ENCODE peak calls at places on chromosome 16, in nine cellular contexts. X is prostate gland, T is heart right ventricle, E is IMR-90, P is RWPE2, G is ascending aorta, M is gastrocnemius medialis, A is sigmoid colon, L is cardiac muscle cell. Q is an unnamed sample.
A peak's percentile ranks its signal among the peaks of the same experiment; 100 is the strongest.

GRCh38 chr16:85437161-85438052 is 175.7 kb upstream of the GSE1 start:
- DNase-seq in X (peak; percentile 83), T (no peak), E (no peak), P (no peak), G (no peak), M (no peak), A (peak; percentile 80), L (no peak), Q (peak; percentile 89)

GRCh38 chr16:17557480-17557879 is 86.7 kb upstream of the XYLT1 start:
- DNase-seq in X (no peak), T (no peak), E (no peak), P (no peak), G (no peak), M (no peak), A (no peak), L (no peak), Q (no peak)

GRCh38 chr16:5509794-5510193 is 412.2 kb upstream of the EEF2KMT start:
- DNase-seq in X (no peak), T (no peak), E (no peak), P (no peak), G (no peak), M (no peak), A (no peak), L (no peak), Q (no peak)

GRCh38 chr16:27428035-27428785 is 26.2 kb downstream of the IL21R start:
- DNase-seq in X (no peak), T (no peak), E (no peak), P (no peak), G (peak; percentile 28), M (no peak), A (peak; percentile 28), L (no peak), Q (no peak)

GRCh38 chr16:56994311-56994710 is 5.0 kb downstream of the NLRC5 start:
- DNase-seq in X (no peak), T (no peak), E (no peak), P (no peak), G (no peak), M (no peak), A (peak; percentile 33), L (no peak), Q (no peak)

GRCh38 chr16:27305342-27305741 is 8.4 kb upstream of the IL4R start:
- DNase-seq in X (no peak), T (no peak), E (no peak), P (no peak), G (peak; percentile 57), M (no peak), A (no peak), L (no peak), Q (no peak)

GRCh38 chr16:56371383-56371937 is 53.9 kb downstream of the AMFR start:
- DNase-seq in X (no peak), T (no peak), E (no peak), P (no peak), G (no peak), M (no peak), A (no peak), L (no peak), Q (no peak)

GRCh38 chr16:676565-677297 is 1.3 kb downstream of the RHBDL1 start:
- DNase-seq in X (peak; percentile 89), T (no peak), E (no peak), P (peak; percentile 97), G (no peak), M (no peak), A (no peak), L (no peak), Q (no peak)

GRCh38 chr16:89890886-89891657 is 17.7 kb downstream of the TCF25 start:
- DNase-seq in X (no peak), T (no peak), E (no peak), P (no peak), G (no peak), M (no peak), A (no peak), L (no peak), Q (no peak)

GRCh38 chr16:85172465-85173071 is 60.3 kb upstream of the CIBAR2 start:
- DNase-seq in X (no peak), T (peak; percentile 47), E (peak; percentile 53), P (no peak), G (no peak), M (peak; percentile 81), A (no peak), L (peak; percentile 60), Q (peak; percentile 49)

GRCh38 chr16:74019608-74020007 is 277.0 kb upstream of the PSMD7 start:
- DNase-seq in X (no peak), T (no peak), E (no peak), P (no peak), G (no peak), M (no peak), A (no peak), L (no peak), Q (no peak)

GRCh38 chr16:73058221-73058615 is 10.3 kb upstream of the ZFHX3 start:
- DNase-seq in X (no peak), T (peak; percentile 63), E (no peak), P (no peak), G (peak; percentile 70), M (no peak), A (no peak), L (peak; percentile 59), Q (peak; percentile 63)

GRCh38 chr16:56664506-56664905 is 3.4 kb downstream of the MT1G start:
- DNase-seq in X (no peak), T (no peak), E (no peak), P (no peak), G (no peak), M (no peak), A (no peak), L (no peak), Q (no peak)

GRCh38 chr16:15946257-15947044 is 3.0 kb upstream of the ABCC1 start:
- DNase-seq in X (peak; percentile 58), T (no peak), E (peak; percentile 91), P (no peak), G (no peak), M (no peak), A (peak; percentile 33), L (no peak), Q (no peak)

GRCh38 chr16:54456291-54456690 is 169.7 kb upstream of the IRX3 start:
- DNase-seq in X (no peak), T (no peak), E (no peak), P (no peak), G (no peak), M (no peak), A (no peak), L (no peak), Q (no peak)

GRCh38 chr16:84484579-84485254 is 19.7 kb downstream of the MEAK7 start:
- DNase-seq in X (peak; percentile 65), T (peak; percentile 76), E (peak; percentile 74), P (peak; percentile 37), G (no peak), M (no peak), A (no peak), L (peak; percentile 62), Q (peak; percentile 78)

DNA sequence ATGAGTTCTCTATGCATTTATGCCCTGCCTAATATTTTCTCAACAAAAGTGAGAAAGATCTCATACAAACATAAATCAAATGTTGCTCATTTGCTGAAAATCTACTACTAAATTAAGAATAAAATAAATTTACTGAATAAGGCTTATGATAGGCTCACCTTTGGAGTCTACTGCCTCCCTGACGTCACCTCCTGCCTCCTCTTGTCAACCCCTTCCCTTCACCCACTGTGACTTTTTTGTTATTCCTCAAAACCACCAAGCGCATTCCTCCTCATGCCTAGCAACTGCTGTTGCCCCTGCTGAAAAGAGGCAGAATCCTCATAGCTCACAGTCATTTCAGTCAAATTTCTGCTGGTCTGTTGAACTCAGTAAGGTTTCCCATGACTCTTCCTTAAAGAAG is 2422.2 kb downstream of the TP53TG3F start:
- DNase-seq in X (no peak), T (no peak), E (no peak), P (no peak), G (no peak), M (no peak), A (no peak), L (no peak), Q (no peak)
- H3K4me3 ChIP-seq in X (no peak overlapping the region), T (no peak overlapping the region), E (no peak overlapping the region), P (no peak overlapping the region), G (no peak overlapping the region), M (no peak overlapping the region), A (no peak overlapping the region), L (no peak overlapping the region), Q (no peak overlapping the region)

DNA sequence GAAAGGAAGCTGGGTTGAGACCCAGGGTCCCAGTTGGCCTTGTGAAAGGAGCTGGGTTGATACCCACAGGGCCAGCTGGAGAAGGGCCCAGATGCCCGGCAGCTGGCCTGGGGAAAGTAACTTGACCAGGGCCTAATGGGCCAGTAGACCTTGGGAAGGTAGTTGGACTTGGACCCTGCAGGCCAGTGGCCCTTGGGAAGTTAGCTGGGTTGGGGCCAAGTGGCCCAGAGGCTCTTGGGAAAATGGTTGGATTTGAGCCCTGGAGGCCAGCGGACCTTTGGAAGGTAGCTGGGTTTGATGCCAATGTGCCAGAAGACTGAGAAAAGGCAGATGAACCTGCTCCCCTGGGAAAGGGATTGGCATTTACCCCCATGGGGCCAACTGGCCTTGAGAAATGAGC is 13.4 kb downstream of the CHTF8 start:
- DNase-seq in X (no peak), T (no peak), E (no peak), P (no peak), G (no peak), M (no peak), A (no peak), L (no peak), Q (no peak)
- H3K36me3 ChIP-seq in X (peaks cover 5% of the 10 kb centered on the region), T (peaks cover 60% of the 10 kb centered on the region), E (peaks cover 55% of the 10 kb centered on the region), P (peaks cover 88% of the 10 kb centered on the region), G (peaks cover 60% of the 10 kb centered on the region), M (peaks cover 45% of the 10 kb centered on the region), A (peaks cover 13% of the 10 kb centered on the region), L (peaks cover 12% of the 10 kb centered on the region), Q (peaks cover 18% of the 10 kb centered on the region)

GRCh38 chr16:3459401-3460090 is 16.1 kb downstream of the NAA60 start:
- DNase-seq in X (no peak), T (no peak), E (peak; percentile 29), P (no peak), G (peak; percentile 11), M (no peak), A (no peak), L (peak; percentile 41), Q (peak; percentile 35)

GRCh38 chr16:3456374-3456773 is 12.9 kb downstream of the NAA60 start:
- DNase-seq in X (no peak), T (no peak), E (peak; percentile 8), P (no peak), G (no peak), M (no peak), A (no peak), L (no peak), Q (no peak)

GRCh38 chr16:3458278-3458851 is 14.9 kb downstream of the NAA60 start:
- DNase-seq in X (no peak), T (peak; percentile 38), E (peak; percentile 49), P (no peak), G (peak; percentile 64), M (peak; percentile 35), A (no peak), L (peak; percentile 46), Q (no peak)

GRCh38 chr16:3458852-3459361 is 15.4 kb downstream of the NAA60 start:
- DNase-seq in X (no peak), T (no peak), E (peak; percentile 15), P (no peak), G (peak; percentile 40), M (no peak), A (no peak), L (peak; percentile 14), Q (peak; percentile 70)

GRCh38 chr16:3457434-3458252 is 14.2 kb downstream of the NAA60 start:
- DNase-seq in X (peak; percentile 85), T (peak; percentile 91), E (peak; percentile 87), P (peak; percentile 82), G (peak; percentile 90), M (peak; percentile 95), A (peak; percentile 96), L (peak; percentile 95), Q (peak; percentile 86)
- TF ChIP-seq CTCF in X (peak; percentile 51), T (peak; percentile 66), E (peak; percentile 59), P (peak; percentile 53), G (peak; percentile 48), M (peak; percentile 71), A (no peak), L (peak; percentile 43), Q (peak; percentile 54)

GRCh38 chr16:23080329-23080728 is 68.9 kb downstream of the USP31 start:
- DNase-seq in X (no peak), T (no peak), E (no peak), P (no peak), G (no peak), M (no peak), A (no peak), L (no peak), Q (no peak)
- H3K4me3 ChIP-seq in X (no peak overlapping the region), T (no peak overlapping the region), E (no peak overlapping the region), P (no peak overlapping the region), G (no peak overlapping the region), M (no peak overlapping the region), A (no peak overlapping the region), L (no peak overlapping the region), Q (no peak overlapping the region)